ENCODE peak calls at places on chromosomes 12 and 14, in eight cellular contexts. B is left ventricle myocardium inferior; A is K562; G is coronary artery; F is iris pigment epithelial cell; L is activated CD8-positive, alpha-beta T cell treated with anti-CD3 and anti-CD28 coated beads, Interleukin-2, amount 10 ng/mL, durations not matched to agents 7 days and 5 days; U is AG04450; V is type B pancreatic cell. E is an unnamed sample.

GRCh38 chr14:68981124-68981523 is 2.0 kb upstream of the ACTN1 start:
- DNase-seq in B (no peak), A (no peak), G (no peak), F (no peak), L (no peak), U (no peak), V (no peak), E (no peak)

GRCh38 chr12:107992870-107993451 is 136.1 kb upstream of the WSCD2 start:
- DNase-seq in B (no peak), A (peak; percentile 27), G (no peak), F (peak; percentile 53), L (peak; percentile 25), U (no peak), V (no peak), E (peak; percentile 20)

GRCh38 chr14:75418779-75419768 is 8.7 kb upstream of the JDP2 start:
- DNase-seq in B (no peak), A (peak; percentile 63), G (no peak), F (peak; percentile 34), L (peak; percentile 82), U (no peak), V (no peak), E (peak; percentile 21)

GRCh38 chr12:16913832-16914490 is 308.0 kb upstream of the LMO3 start:
- DNase-seq in B (no peak), A (no peak), G (no peak), F (no peak), L (no peak), U (no peak), V (no peak), E (no peak)

GRCh38 chr14:20630340-20631022 is 11.0 kb downstream of the OR6S1 start:
- DNase-seq in B (no peak), A (no peak), G (no peak), F (peak; percentile 71), L (peak; percentile 38), U (no peak), V (no peak), E (no peak)

GRCh38 chr14:93136009-93136408 is 20.3 kb upstream of the ITPK1 start:
- DNase-seq in B (no peak), A (no peak), G (no peak), F (no peak), L (no peak), U (no peak), V (no peak), E (no peak)

GRCh38 chr12:57793920-57794319 is 11.3 kb downstream of the TSFM start:
- DNase-seq in B (no peak), A (no peak), G (no peak), F (peak; percentile 93), L (no peak), U (no peak), V (no peak), E (no peak)

GRCh38 chr12:106305376-106305775 is 2.8 kb downstream of the TCP11L2 start:
- DNase-seq in B (no peak), A (no peak), G (no peak), F (no peak), L (no peak), U (no peak), V (no peak), E (no peak)

GRCh38 chr12:30792648-30793499 is 38.1 kb upstream of the CAPRIN2 start:
- DNase-seq in B (no peak), A (no peak), G (no peak), F (peak; percentile 76), L (no peak), U (no peak), V (no peak), E (no peak)

GRCh38 chr12:29796823-29797263 is 13.1 kb upstream of the TMTC1 start:
- DNase-seq in B (no peak), A (no peak), G (no peak), F (peak; percentile 94), L (no peak), U (peak; percentile 87), V (no peak), E (no peak)